ENCODE peak calls at places on chromosomes 16 and 17, in six cellular contexts. L, T, E, Y, I and M are unnamed samples.

GRCh38 chr16:84839054-84839453 is 19.3 kb downstream of the CRISPLD2 start:
- DNase-seq in L (peak), T (no peak), E (peak), Y (no peak), I (no peak), M (no peak)

GRCh38 chr17:81952792-81953228 is 5.8 kb upstream of the MYADML2 start:
- DNase-seq in L (no peak), T (no peak), E (no peak), Y (no peak), I (no peak), M (no peak)

GRCh38 chr16:80909720-80910119 is 97.0 kb downstream of the CMC2 start:
- DNase-seq in L (no peak), T (no peak), E (no peak), Y (no peak), I (no peak), M (no peak)

GRCh38 chr17:57869599-57870282 is 19.9 kb upstream of the MRPS23 start:
- DNase-seq in L (peak), T (no peak), E (peak), Y (no peak), I (no peak), M (no peak)

GRCh38 chr17:61361084-61361483 is 38.6 kb upstream of the TBX2 start:
- DNase-seq in L (peak), T (no peak), E (peak), Y (no peak), I (no peak), M (no peak)

GRCh38 chr16:22641030-22641671 is 130.5 kb downstream of the NPIPB5 start:
- DNase-seq in L (peak), T (no peak), E (peak), Y (peak), I (no peak), M (no peak)

GRCh38 chr16:54165174-54165911 is 121.2 kb downstream of the IRX3 start:
- DNase-seq in L (no peak), T (no peak), E (no peak), Y (no peak), I (no peak), M (no peak)

GRCh38 chr17:63998721-63999679 is 849 bp downstream of the PRR29 start:
- DNase-seq in L (no peak), T (peak), E (no peak), Y (no peak), I (no peak), M (no peak)

GRCh38 chr17:73156887-73157870 is 7.6 kb upstream of the SSTR2 start:
- DNase-seq in L (no peak), T (no peak), E (no peak), Y (peak), I (no peak), M (no peak)

GRCh38 chr17:76485569-76485968 is 15.7 kb downstream of the RHBDF2 start:
- DNase-seq in L (no peak), T (no peak), E (no peak), Y (no peak), I (no peak), M (no peak)

GRCh38 chr17:28178800-28179199 is 136.3 kb downstream of the NLK start:
- DNase-seq in L (no peak), T (no peak), E (no peak), Y (no peak), I (no peak), M (no peak)

GRCh38 chr17:81871387-81872120 is 417 bp upstream of the ARHGDIA start:
- DNase-seq in L (peak), T (peak), E (peak), Y (peak), I (peak), M (peak)

GRCh38 chr16:89093602-89094251 is at the start of gene ACSF3:
- DNase-seq in L (peak), T (peak), E (peak), Y (peak), I (no peak), M (peak)

GRCh38 chr17:9893606-9894005 is 11.5 kb downstream of the RCVRN start:
- DNase-seq in L (peak), T (no peak), E (peak), Y (no peak), I (no peak), M (no peak)

GRCh38 chr16:57476546-57477410 is 9.5 kb downstream of the DOK4 start:
- DNase-seq in L (no peak), T (no peak), E (no peak), Y (no peak), I (no peak), M (no peak)

GRCh38 chr17:47917581-47917980 is 21.5 kb downstream of the SP2 start:
- DNase-seq in L (no peak), T (no peak), E (no peak), Y (no peak), I (no peak), M (no peak)

GRCh38 chr17:29140051-29140582 is 40.1 kb downstream of the MYO18A start:
- DNase-seq in L (peak), T (peak), E (peak), Y (peak), I (peak), M (no peak)

GRCh38 chr16:74749291-74750055 is 25.1 kb downstream of the FA2H start:
- DNase-seq in L (peak), T (no peak), E (peak), Y (no peak), I (no peak), M (no peak)

GRCh38 chr16:81238296-81239011 is at the start of gene BCO1:
- DNase-seq in L (peak), T (no peak), E (peak), Y (no peak), I (no peak), M (no peak)

GRCh38 chr16:1550696-1551095 is 17.2 kb downstream of the TMEM204 start:
- DNase-seq in L (no peak), T (no peak), E (no peak), Y (no peak), I (no peak), M (no peak)

GRCh38 chr17:82518826-82519810 is at the start of gene FOXK2:
- DNase-seq in L (peak), T (peak), E (peak), Y (peak), I (peak), M (peak)

GRCh38 chr17:39507511-39507910 is 46.2 kb downstream of the CDK12 start:
- DNase-seq in L (no peak), T (no peak), E (no peak), Y (no peak), I (no peak), M (no peak)

GRCh38 chr17:67659028-67659427 is 58.7 kb upstream of the NOL11 start:
- DNase-seq in L (no peak), T (no peak), E (no peak), Y (no peak), I (no peak), M (no peak)

GRCh38 chr17:82892869-82893565 is 53.2 kb upstream of the ZNF750 start:
- DNase-seq in L (no peak), T (no peak), E (no peak), Y (no peak), I (peak), M (no peak)

GRCh38 chr17:58172369-58173071 is 5.7 kb downstream of the OR4D2 start:
- DNase-seq in L (peak), T (no peak), E (peak), Y (peak), I (peak), M (no peak)

GRCh38 chr17:49952912-49953497 is 16.0 kb upstream of the DLX4 start:
- DNase-seq in L (no peak), T (no peak), E (peak), Y (no peak), I (no peak), M (no peak)

GRCh38 chr17:6070895-6071511 is 824 bp downstream of the WSCD1 start:
- DNase-seq in L (peak), T (no peak), E (no peak), Y (no peak), I (no peak), M (peak)

GRCh38 chr17:79843917-79844815 is 4.9 kb upstream of the CBX4 start:
- DNase-seq in L (peak), T (no peak), E (peak), Y (no peak), I (no peak), M (peak)

GRCh38 chr17:43626066-43626465 is 35.7 kb downstream of the MEOX1 start:
- DNase-seq in L (no peak), T (no peak), E (no peak), Y (no peak), I (no peak), M (no peak)

GRCh38 chr16:57413301-57413730 is 8.7 kb downstream of the CCL17 start:
- DNase-seq in L (no peak), T (peak), E (no peak), Y (peak), I (no peak), M (no peak)

GRCh38 chr17:39118674-39119419 is 32.6 kb downstream of the PLXDC1 start:
- DNase-seq in L (no peak), T (peak), E (no peak), Y (peak), I (no peak), M (no peak)

GRCh38 chr17:49551221-49552069 is 24.2 kb upstream of the NXPH3 start:
- DNase-seq in L (no peak), T (no peak), E (no peak), Y (no peak), I (no peak), M (no peak)

GRCh38 chr17:34401165-34401564 is 38.1 kb upstream of the CCL1 start:
- DNase-seq in L (no peak), T (no peak), E (no peak), Y (no peak), I (no peak), M (no peak)

GRCh38 chr17:63704836-63705235 is 4.9 kb upstream of the LIMD2 start:
- DNase-seq in L (no peak), T (no peak), E (no peak), Y (no peak), I (no peak), M (no peak)

GRCh38 chr17:80779961-80780380 is 211.7 kb upstream of the CHMP6 start:
- DNase-seq in L (peak), T (no peak), E (peak), Y (no peak), I (no peak), M (no peak)

GRCh38 chr16:88602091-88602490 is 31.9 kb downstream of the ZC3H18 start:
- DNase-seq in L (no peak), T (no peak), E (no peak), Y (no peak), I (no peak), M (no peak)

GRCh38 chr16:86819523-86819887 is 241.2 kb downstream of the FOXL1 start:
- DNase-seq in L (no peak), T (no peak), E (no peak), Y (no peak), I (no peak), M (no peak)

GRCh38 chr16:56894331-56894917 is 29.4 kb downstream of the SLC12A3 start:
- DNase-seq in L (no peak), T (no peak), E (no peak), Y (no peak), I (no peak), M (no peak)

GRCh38 chr17:63497708-63498483 is 21.0 kb downstream of the ACE start:
- DNase-seq in L (peak), T (no peak), E (peak), Y (peak), I (no peak), M (no peak)

GRCh38 chr16:31071861-31072260 is 2.2 kb downstream of the ZNF668 start:
- DNase-seq in L (peak), T (no peak), E (peak), Y (no peak), I (no peak), M (no peak)